ENCODE peak calls at places on chromosomes 5 and 9, in eight cellular contexts. V, N, R, O, L, S, J and C are unnamed samples.

GRCh38 chr5:158434749-158435148 is 575.8 kb upstream of the CLINT1 start:
- DNase-seq in V (no peak), N (no peak), R (no peak), O (no peak), L (no peak), S (no peak), J (no peak), C (no peak)

GRCh38 chr5:459562-460412 is 16.8 kb downstream of the EXOC3 start:
- DNase-seq in V (no peak), N (no peak), R (no peak), O (no peak), L (no peak), S (no peak), J (no peak), C (no peak)

GRCh38 chr9:137445275-137445807 is 4.2 kb upstream of the ENTPD8 start:
- DNase-seq in V (peak; percentile 88), N (peak; percentile 71), R (peak; percentile 84), O (peak; percentile 82), L (peak; percentile 76), S (peak; percentile 41), J (peak; percentile 85), C (peak; percentile 91)

GRCh38 chr9:127316586-127317383 is 52.2 kb downstream of the GARNL3 start:
- DNase-seq in V (no peak), N (no peak), R (no peak), O (no peak), L (peak; percentile 39), S (no peak), J (peak; percentile 51), C (no peak)

GRCh38 chr9:137611623-137612609 is 6.4 kb downstream of the ARRDC1 start:
- DNase-seq in V (peak; percentile 34), N (no peak), R (no peak), O (peak; percentile 78), L (peak; percentile 73), S (peak; percentile 60), J (peak; percentile 90), C (no peak)

GRCh38 chr9:93900971-93901861 is 53.9 kb downstream of the BARX1 start:
- DNase-seq in V (no peak), N (no peak), R (no peak), O (no peak), L (no peak), S (no peak), J (no peak), C (no peak)

GRCh38 chr5:154895606-154896561 is 37.5 kb downstream of the CNOT8 start:
- DNase-seq in V (no peak), N (no peak), R (no peak), O (no peak), L (no peak), S (no peak), J (no peak), C (no peak)

GRCh38 chr5:95537501-95537900 is 17.3 kb downstream of the SKIC3 start:
- DNase-seq in V (no peak), N (no peak), R (no peak), O (no peak), L (no peak), S (no peak), J (no peak), C (no peak)

GRCh38 chr5:146520731-146521130 is 4.7 kb upstream of the GPR151 start:
- DNase-seq in V (no peak), N (no peak), R (no peak), O (no peak), L (no peak), S (no peak), J (no peak), C (no peak)

GRCh38 chr5:142955628-142956027 is 185.5 kb downstream of the ARHGAP26 start:
- DNase-seq in V (no peak), N (no peak), R (no peak), O (no peak), L (no peak), S (no peak), J (no peak), C (no peak)

GRCh38 chr9:113343732-113344231 is 3.7 kb upstream of the WDR31 start:
- DNase-seq in V (no peak), N (peak; percentile 34), R (no peak), O (peak; percentile 54), L (no peak), S (no peak), J (peak; percentile 25), C (no peak)

GRCh38 chr5:56251918-56252553 is 18.9 kb upstream of the ANKRD55 start:
- DNase-seq in V (no peak), N (no peak), R (no peak), O (no peak), L (no peak), S (no peak), J (no peak), C (no peak)

GRCh38 chr5:21810737-21811316 is 1042.3 kb downstream of the CDH12 start:
- DNase-seq in V (no peak), N (no peak), R (no peak), O (no peak), L (peak; percentile 39), S (no peak), J (peak; percentile 57), C (peak; percentile 2)

GRCh38 chr9:112971415-112971814 is 40.6 kb downstream of the ZNF883 start:
- DNase-seq in V (peak; percentile 3), N (peak; percentile 5), R (peak; percentile 56), O (peak; percentile 19), L (peak; percentile 1), S (no peak), J (peak; percentile 12), C (no peak)

GRCh38 chr5:91301459-91301858 is 81.7 kb downstream of the ARRDC3 start:
- DNase-seq in V (no peak), N (no peak), R (no peak), O (peak; percentile 75), L (peak; percentile 53), S (no peak), J (peak; percentile 88), C (no peak)

GRCh38 chr9:70229026-70229425 is 29.8 kb upstream of the SMC5 start:
- DNase-seq in V (no peak), N (peak; percentile 48), R (no peak), O (peak; percentile 24), L (no peak), S (no peak), J (peak; percentile 31), C (no peak)

GRCh38 chr5:127038550-127038949 is 8.2 kb upstream of the MARCHF3 start:
- DNase-seq in V (no peak), N (no peak), R (no peak), O (no peak), L (no peak), S (no peak), J (no peak), C (no peak)

GRCh38 chr9:30348904-30349303 is 2035.5 kb upstream of the ACO1 start:
- DNase-seq in V (no peak), N (no peak), R (no peak), O (no peak), L (no peak), S (no peak), J (no peak), C (no peak)

GRCh38 chr9:9003184-9003583 is 1203.6 kb upstream of the DMAC1 start:
- DNase-seq in V (no peak), N (peak; percentile 28), R (peak; percentile 8), O (no peak), L (no peak), S (no peak), J (peak; percentile 2), C (no peak)

GRCh38 chr9:130036099-130036498 is 6.9 kb downstream of the FNBP1 start:
- DNase-seq in V (no peak), N (no peak), R (no peak), O (peak; percentile 49), L (peak; percentile 65), S (no peak), J (peak; percentile 58), C (no peak)

GRCh38 chr5:131749138-131749537 is 47.7 kb downstream of the FNIP1 start:
- DNase-seq in V (no peak), N (no peak), R (no peak), O (peak; percentile 66), L (peak; percentile 86), S (peak; percentile 30), J (peak; percentile 80), C (no peak)

GRCh38 chr9:114155967-114156294 is 594 bp downstream of the COL27A1 start:
- DNase-seq in V (peak; percentile 42), N (no peak), R (peak; percentile 30), O (no peak), L (no peak), S (no peak), J (no peak), C (no peak)

GRCh38 chr5:149037819-149038218 is 25.0 kb downstream of the SH3TC2 start:
- DNase-seq in V (peak; percentile 18), N (no peak), R (no peak), O (peak; percentile 27), L (no peak), S (no peak), J (no peak), C (no peak)

GRCh38 chr5:26572486-26572885 is 465.9 kb downstream of the CDH9 start:
- DNase-seq in V (no peak), N (no peak), R (no peak), O (no peak), L (no peak), S (no peak), J (no peak), C (no peak)

GRCh38 chr5:15702102-15702501 is 202.1 kb downstream of the FBXL7 start:
- DNase-seq in V (no peak), N (no peak), R (no peak), O (peak; percentile 47), L (peak; percentile 54), S (no peak), J (peak; percentile 80), C (no peak)